ENCODE peak calls at places on chromosomes 11 and 22, in eight cellular contexts. I, P, R, B, A, H, D and K are unnamed samples.

GRCh38 chr22:22159384-22159783 is 85.2 kb upstream of the VPREB1 start:
- DNase-seq in I (no peak), P (no peak), R (peak), B (no peak), A (no peak), H (no peak), D (no peak), K (no peak)

GRCh38 chr22:29108137-29108536 is 35.3 kb downstream of the KREMEN1 start:
- DNase-seq in I (no peak), P (peak), R (no peak), B (no peak), A (peak), H (peak), D (no peak), K (peak)

GRCh38 chr11:134033276-134033675 is 35.6 kb upstream of the JAM3 start:
- DNase-seq in I (no peak), P (no peak), R (no peak), B (no peak), A (no peak), H (no peak), D (no peak), K (no peak)

GRCh38 chr11:69009441-69010211 is 3.4 kb downstream of the MRGPRF start:
- DNase-seq in I (no peak), P (peak), R (no peak), B (no peak), A (no peak), H (no peak), D (no peak), K (no peak)

GRCh38 chr11:64324692-64325469 is 7.0 kb downstream of the PRDX5 start:
- DNase-seq in I (no peak), P (no peak), R (no peak), B (no peak), A (no peak), H (no peak), D (no peak), K (peak)

GRCh38 chr11:107157146-107157808 is 139.0 kb upstream of the GUCY1A2 start:
- DNase-seq in I (no peak), P (no peak), R (no peak), B (no peak), A (no peak), H (no peak), D (no peak), K (no peak)

GRCh38 chr11:130050272-130050671 is 19.4 kb upstream of the APLP2 start:
- DNase-seq in I (no peak), P (peak), R (peak), B (no peak), A (no peak), H (no peak), D (no peak), K (no peak)

GRCh38 chr11:2793781-2794418 is 91.7 kb downstream of the CDKN1C start:
- DNase-seq in I (peak), P (no peak), R (no peak), B (peak), A (no peak), H (no peak), D (peak), K (no peak)

GRCh38 chr22:42305967-42306366 is 35.5 kb upstream of the TCF20 start:
- DNase-seq in I (no peak), P (no peak), R (no peak), B (no peak), A (no peak), H (no peak), D (no peak), K (no peak)

GRCh38 chr11:125999234-125999880 is 53.5 kb downstream of the VSIG10L2 start:
- DNase-seq in I (no peak), P (no peak), R (no peak), B (no peak), A (peak), H (no peak), D (no peak), K (no peak)

GRCh38 chr22:43385770-43386641 is 25.8 kb upstream of the MPPED1 start:
- DNase-seq in I (peak), P (peak), R (peak), B (peak), A (peak), H (peak), D (peak), K (no peak)

GRCh38 chr11:87299041-87299481 is 261.3 kb downstream of the TMEM135 start:
- DNase-seq in I (no peak), P (peak), R (peak), B (peak), A (no peak), H (no peak), D (peak), K (no peak)

GRCh38 chr22:29450222-29450621 is 11.8 kb downstream of the RFPL1 start:
- DNase-seq in I (no peak), P (no peak), R (no peak), B (no peak), A (no peak), H (no peak), D (no peak), K (no peak)

GRCh38 chr11:73152861-73153483 is 10.9 kb upstream of the FCHSD2 start:
- DNase-seq in I (no peak), P (no peak), R (peak), B (peak), A (no peak), H (no peak), D (peak), K (no peak)

GRCh38 chr22:48640890-48641771 is 1186.5 kb downstream of the BRD1 start:
- DNase-seq in I (no peak), P (no peak), R (no peak), B (no peak), A (no peak), H (no peak), D (no peak), K (no peak)

GRCh38 chr11:69873166-69874077 is 54.2 kb upstream of the FGF3 start:
- DNase-seq in I (no peak), P (no peak), R (no peak), B (no peak), A (no peak), H (no peak), D (peak), K (no peak)

GRCh38 chr11:105937738-105938137 is 84.3 kb downstream of the MSANTD4 start:
- DNase-seq in I (no peak), P (no peak), R (no peak), B (no peak), A (peak), H (peak), D (no peak), K (no peak)

GRCh38 chr22:19523240-19524169 is 705 bp downstream of the CLDN5 start:
- DNase-seq in I (peak), P (peak), R (peak), B (no peak), A (peak), H (no peak), D (no peak), K (no peak)

GRCh38 chr11:58276151-58276550 is 8.1 kb upstream of the OR10W1 start:
- DNase-seq in I (no peak), P (peak), R (no peak), B (no peak), A (no peak), H (no peak), D (no peak), K (no peak)

GRCh38 chr11:44651535-44652130 is 75.1 kb upstream of the TSPAN18 start:
- DNase-seq in I (no peak), P (no peak), R (peak), B (no peak), A (no peak), H (no peak), D (no peak), K (no peak)

GRCh38 chr11:132784441-132784840 is 747.9 kb downstream of the OPCML start:
- DNase-seq in I (no peak), P (peak), R (no peak), B (no peak), A (peak), H (no peak), D (no peak), K (no peak)

GRCh38 chr11:131977231-131977630 is 606.8 kb downstream of the NTM start:
- DNase-seq in I (no peak), P (peak), R (no peak), B (no peak), A (peak), H (no peak), D (no peak), K (peak)

GRCh38 chr22:47457021-47457420 is 694.6 kb downstream of the TBC1D22A start:
- DNase-seq in I (no peak), P (no peak), R (no peak), B (no peak), A (no peak), H (no peak), D (no peak), K (no peak)

GRCh38 chr11:79512706-79513469 is 72.1 kb upstream of the TENM4 start:
- DNase-seq in I (no peak), P (no peak), R (no peak), B (no peak), A (no peak), H (no peak), D (no peak), K (no peak)

GRCh38 chr11:41868606-41869005 is 409.2 kb upstream of the LRRC4C start:
- DNase-seq in I (no peak), P (no peak), R (no peak), B (no peak), A (no peak), H (no peak), D (no peak), K (no peak)

GRCh38 chr22:44341431-44342346 is 28.9 kb upstream of the SHISAL1 start:
- DNase-seq in I (no peak), P (peak), R (no peak), B (peak), A (peak), H (no peak), D (no peak), K (no peak)

GRCh38 chr22:40250608-40251007 is 72.9 kb downstream of the TNRC6B start:
- DNase-seq in I (no peak), P (no peak), R (no peak), B (no peak), A (no peak), H (no peak), D (no peak), K (no peak)

GRCh38 chr11:122850076-122850631 is 11.9 kb downstream of the CRTAM start:
- DNase-seq in I (peak), P (peak), R (peak), B (no peak), A (peak), H (no peak), D (no peak), K (no peak)

GRCh38 chr22:26066534-26066933 is 102.7 kb upstream of the SEZ6L start:
- DNase-seq in I (peak), P (no peak), R (no peak), B (no peak), A (no peak), H (no peak), D (no peak), K (no peak)

GRCh38 chr22:38760477-38761201 is 4.8 kb upstream of the SUN2 start:
- DNase-seq in I (no peak), P (peak), R (peak), B (no peak), A (no peak), H (no peak), D (no peak), K (no peak)

GRCh38 chr11:61716478-61717285 is 35.8 kb upstream of the MYRF start:
- DNase-seq in I (no peak), P (no peak), R (peak), B (no peak), A (no peak), H (no peak), D (no peak), K (no peak)